ENCODE peak calls at places on chromosome X, in six cellular contexts. Q, U, V, A, C and O are unnamed samples.
A peak's percentile ranks its signal among the peaks of the same experiment; 100 is the strongest.

GRCh38 chrX:104187931-104188330 is 21.7 kb downstream of the FAM199X start:
- DNase-seq in Q (no peak), A (no peak), U (no peak), V (no peak), C (no peak), O (no peak)

GRCh38 chrX:35841872-35842271 is 43.7 kb downstream of the MAGEB16 start:
- DNase-seq in A (no peak), Q (no peak), V (no peak), U (no peak), C (no peak), O (no peak)

GRCh38 chrX:80512924-80513323 is 92.7 kb downstream of the TENT5D start:
- DNase-seq in Q (no peak), C (no peak), V (no peak), U (no peak), A (no peak), O (no peak)

GRCh38 chrX:69029696-69030245 is 135.5 kb downstream of the PJA1 start:
- DNase-seq in A (no peak), Q (no peak), V (no peak), U (no peak), C (no peak), O (no peak)

GRCh38 chrX:53093177-53093655 is 726 bp upstream of the KANTR start:
- DNase-seq in U (peak; percentile 80), V (peak; percentile 76), A (peak; percentile 50), Q (peak; percentile 78), C (peak; percentile 74), O (peak; percentile 75)

GRCh38 chrX:132614297-132614696 is 125.5 kb upstream of the MBNL3 start:
- DNase-seq in C (peak; percentile 36), V (no peak), Q (no peak), U (no peak), A (no peak), O (no peak)

GRCh38 chrX:10892605-10893225 is 218.4 kb upstream of the HCCS start:
- DNase-seq in V (no peak), U (no peak), A (no peak), C (no peak), Q (no peak), O (no peak)

GRCh38 chrX:15336023-15336413 is 695 bp upstream of the PIGA start:
- DNase-seq in A (peak; percentile 45), U (peak; percentile 60), C (peak; percentile 9), Q (peak; percentile 34), V (peak; percentile 28), O (peak; percentile 22)

GRCh38 chrX:17078031-17078730 is 131.7 kb downstream of the REPS2 start:
- DNase-seq in A (no peak), C (no peak), V (no peak), Q (no peak), U (peak; percentile 32), O (no peak)

GRCh38 chrX:39152106-39152649 is 350.9 kb downstream of the MID1IP1 start:
- DNase-seq in Q (peak; percentile 49), A (no peak), V (peak; percentile 41), U (peak; percentile 16), C (peak; percentile 77), O (no peak)

GRCh38 chrX:3451566-3451965 is 105.1 kb upstream of the MXRA5 start:
- DNase-seq in C (no peak), U (no peak), V (peak; percentile 78), Q (no peak), A (no peak), O (no peak)

GRCh38 chrX:36868592-36868991 is 139.6 kb upstream of the FAM47C start:
- DNase-seq in A (no peak), C (no peak), V (no peak), Q (no peak), U (no peak), O (no peak)

GRCh38 chrX:71873459-71873833 is 37.2 kb upstream of the NHSL2 start:
- DNase-seq in Q (no peak), C (no peak), A (no peak), V (no peak), U (no peak), O (no peak)

GRCh38 chrX:154353172-154353843 is 21.1 kb downstream of the FLNA start:
- DNase-seq in A (no peak), U (no peak), C (no peak), V (no peak), Q (no peak), O (no peak)

GRCh38 chrX:129726307-129727111 is 12.3 kb upstream of the XPNPEP2 start:
- DNase-seq in V (no peak), U (peak; percentile 82), A (no peak), C (peak; percentile 70), Q (peak; percentile 50), O (peak; percentile 24)

GRCh38 chrX:154372612-154373022 is 1.8 kb downstream of the FLNA start:
- DNase-seq in C (no peak), V (no peak), U (no peak), Q (peak; percentile 55), A (no peak), O (peak; percentile 65)

GRCh38 chrX:102720237-102721168 is at the start of gene GPRASP3:
- DNase-seq in V (peak; percentile 69), C (no peak), A (peak; percentile 41), Q (peak; percentile 70), U (peak; percentile 80), O (peak; percentile 68)

GRCh38 chrX:120604359-120604782 is 470 bp downstream of the MCTS1 start:
- DNase-seq in A (no peak), Q (peak; percentile 8), C (no peak), V (peak; percentile 68), U (peak; percentile 18), O (no peak)

GRCh38 chrX:2503591-2504500 is 3.1 kb upstream of the DHRSX start:
- DNase-seq in C (no peak), V (no peak), U (no peak), Q (no peak), A (no peak), O (no peak)

GRCh38 chrX:56789518-56790070 is 60.6 kb downstream of the NBDY start:
- DNase-seq in Q (no peak), V (no peak), C (no peak), A (no peak), U (no peak), O (no peak)

GRCh38 chrX:108415146-108415545 is 23.1 kb downstream of the COL4A6 start:
- DNase-seq in U (peak; percentile 31), A (no peak), C (no peak), Q (no peak), V (no peak), O (no peak)

GRCh38 chrX:39705299-39705698 is 392.5 kb downstream of the BCOR start:
- DNase-seq in C (no peak), Q (no peak), A (no peak), V (peak; percentile 34), U (peak; percentile 83), O (peak; percentile 78)

GRCh38 chrX:150575415-150575814 is 7.0 kb downstream of the MTM1 start:
- DNase-seq in U (no peak), Q (peak; percentile 56), V (no peak), C (no peak), A (no peak), O (no peak)

GRCh38 chrX:108399427-108400165 is 38.6 kb downstream of the COL4A6 start:
- DNase-seq in A (no peak), V (no peak), Q (no peak), C (no peak), U (peak; percentile 19), O (no peak)

GRCh38 chrX:22323541-22323940 is 50.8 kb downstream of the CBLL2 start:
- DNase-seq in A (no peak), Q (no peak), C (no peak), U (no peak), V (no peak), O (no peak)

GRCh38 chrX:37825225-37825842 is 22.0 kb downstream of the DYNLT3 start:
- DNase-seq in C (peak; percentile 37), Q (peak; percentile 49), V (peak; percentile 9), A (peak; percentile 46), U (peak; percentile 53), O (peak; percentile 30)

GRCh38 chrX:58025979-58026378 is 115.7 kb upstream of the ZXDA start:
- DNase-seq in U (peak; percentile 68), A (peak; percentile 4), Q (peak; percentile 10), V (peak; percentile 13), C (no peak), O (no peak)

GRCh38 chrX:53882331-53882730 is 161.9 kb downstream of the PHF8 start:
- DNase-seq in A (no peak), Q (no peak), U (no peak), V (no peak), C (no peak), O (no peak)

GRCh38 chrX:11437642-11438379 is 144.6 kb downstream of the AMELX start:
- DNase-seq in V (no peak), U (peak; percentile 20), C (no peak), Q (no peak), A (no peak), O (no peak)

GRCh38 chrX:56231706-56232105 is 450 bp upstream of the KLF8 start:
- DNase-seq in V (no peak), Q (no peak), A (no peak), U (no peak), C (no peak), O (no peak)

GRCh38 chrX:118564498-118564897 is 68.9 kb downstream of the DOCK11 start:
- DNase-seq in Q (no peak), A (no peak), C (no peak), V (no peak), U (no peak), O (no peak)